ENCODE peak calls at places on chromosomes 4 and X, in nine cellular contexts. I is GM23248, D is PC-3, O is A549, Q is fibroblast of lung, G is HepG2, K is mesendoderm, X is neural progenitor cell, R is Karpas-422. P is an unnamed sample.

GRCh38 chr4:113153529-113154101 is 104.2 kb downstream of the ANK2 start:
- DNase-seq in R (no peak), X (no peak), K (no peak), I (peak; percentile 12), G (peak; percentile 75), Q (no peak), O (no peak), D (peak; percentile 51), P (no peak)

GRCh38 chr4:8274772-8275241 is 5.3 kb downstream of the HTRA3 start:
- DNase-seq in K (no peak), D (no peak), I (peak; percentile 99), O (no peak), G (no peak), Q (peak; percentile 90), R (no peak), X (peak; percentile 95), P (peak; percentile 67)

GRCh38 chrX:113514906-113515305 is 674.3 kb upstream of the AMOT start:
- DNase-seq in O (no peak), X (no peak), D (no peak), I (no peak), G (peak; percentile 47), K (peak; percentile 0), R (no peak), Q (no peak), P (no peak)

GRCh38 chr4:6408263-6408662 is 64.2 kb downstream of the PPP2R2C start:
- DNase-seq in G (no peak), R (peak; percentile 74), Q (no peak), X (no peak), K (peak; percentile 64), D (no peak), O (no peak), I (no peak), P (no peak)

GRCh38 chr4:24770111-24770584 is 25.2 kb upstream of the SOD3 start:
- DNase-seq in G (no peak), X (peak; percentile 24), R (no peak), D (peak; percentile 76), K (peak; percentile 26), O (no peak), Q (peak; percentile 98), I (peak; percentile 92), P (no peak)

GRCh38 chrX:51456814-51457213 is 39.6 kb downstream of the NUDT11 start:
- DNase-seq in I (peak; percentile 2), X (peak; percentile 24), K (peak; percentile 74), D (peak; percentile 40), R (peak; percentile 51), G (peak; percentile 0), O (no peak), Q (peak; percentile 1), P (no peak)

GRCh38 chr4:15354790-15355418 is 72.9 kb upstream of the C1QTNF7 start:
- DNase-seq in R (no peak), G (no peak), D (no peak), X (no peak), Q (no peak), O (no peak), K (no peak), I (no peak), P (no peak)

GRCh38 chrX:651922-652775 is 21.6 kb downstream of the SHOX start:
- DNase-seq in K (no peak), G (no peak), Q (no peak), R (no peak), I (no peak), X (peak; percentile 1), D (no peak), O (no peak), P (no peak)

GRCh38 chrX:149570668-149571067 is 16.6 kb downstream of the MAGEA9B start:
- DNase-seq in G (no peak), R (peak; percentile 25), Q (peak; percentile 39), I (peak; percentile 74), K (peak; percentile 28), O (no peak), X (no peak), D (peak; percentile 50), P (no peak)

GRCh38 chrX:72255445-72255844 is 16.6 kb upstream of the ERCC6L start:
- DNase-seq in Q (no peak), X (peak; percentile 46), O (no peak), D (no peak), K (no peak), I (no peak), G (no peak), R (no peak), P (no peak)

GRCh38 chr4:152278505-152279301 is 257.2 kb downstream of the FBXW7 start:
- DNase-seq in G (no peak), K (peak; percentile 55), R (no peak), O (no peak), I (no peak), X (no peak), D (no peak), Q (no peak), P (no peak)

GRCh38 chr4:1235381-1236102 is 13.4 kb downstream of the CTBP1 start:
- DNase-seq in I (no peak), X (no peak), K (no peak), O (no peak), Q (no peak), R (no peak), G (no peak), D (no peak), P (no peak)

GRCh38 chr4:97646997-97647396 is 496.3 kb downstream of the STPG2 start:
- DNase-seq in I (no peak), R (no peak), K (no peak), Q (peak; percentile 58), O (no peak), G (no peak), D (peak; percentile 42), X (no peak), P (no peak)

GRCh38 chrX:80648023-80648422 is 161.7 kb downstream of the BRWD3 start:
- DNase-seq in R (peak; percentile 51), X (peak; percentile 4), Q (no peak), O (peak; percentile 3), I (peak; percentile 14), K (peak; percentile 11), D (peak; percentile 22), G (no peak), P (peak; percentile 0)

GRCh38 chrX:107445636-107446035 is 3.8 kb upstream of the FRMPD3 start:
- DNase-seq in Q (no peak), O (no peak), R (no peak), K (no peak), I (no peak), X (no peak), D (no peak), G (no peak), P (no peak)

GRCh38 chrX:107440187-107440586 is 9.3 kb upstream of the FRMPD3 start:
- DNase-seq in X (no peak), I (no peak), K (no peak), Q (no peak), D (no peak), G (no peak), O (no peak), R (peak; percentile 76), P (no peak)

GRCh38 chrX:107442914-107443527 is 6.4 kb upstream of the FRMPD3 start:
- DNase-seq in O (no peak), I (no peak), D (peak; percentile 65), X (no peak), K (no peak), G (no peak), R (no peak), Q (no peak), P (no peak)

GRCh38 chrX:107445146-107445545 is 4.3 kb upstream of the FRMPD3 start:
- DNase-seq in O (no peak), K (no peak), I (no peak), R (no peak), D (no peak), X (peak; percentile 18), G (no peak), Q (no peak), P (no peak)

GRCh38 chrX:107440692-107441091 is 8.8 kb upstream of the FRMPD3 start:
- DNase-seq in R (no peak), K (no peak), Q (no peak), X (no peak), I (no peak), G (no peak), O (no peak), D (no peak), P (no peak)
- H3K4me1 ChIP-seq in R (peaks cover 48% of the 10 kb centered on the region), K (no peaks in the 10 kb centered on the region), Q (no peaks in the 10 kb centered on the region), X (peaks cover 4% of the 10 kb centered on the region), I (no peaks in the 10 kb centered on the region), G (no peaks in the 10 kb centered on the region), O (no peaks in the 10 kb centered on the region), D (peaks cover 10% of the 10 kb centered on the region), P (peaks cover 2% of the 10 kb centered on the region)

GRCh38 chr4:80172203-80172602 is 25.1 kb upstream of the PRDM8 start:
- DNase-seq in I (peak; percentile 22), X (no peak), K (no peak), R (no peak), O (no peak), D (no peak), G (no peak), Q (no peak), P (no peak)

GRCh38 chr4:80171251-80171650 is 26.1 kb upstream of the PRDM8 start:
- DNase-seq in X (no peak), O (no peak), R (no peak), K (peak; percentile 10), I (peak; percentile 92), G (no peak), D (no peak), Q (peak; percentile 81), P (no peak)

GRCh38 chr4:80173387-80173786 is 23.9 kb upstream of the PRDM8 start:
- DNase-seq in R (no peak), K (no peak), X (peak; percentile 32), Q (peak; percentile 89), G (no peak), O (no peak), I (peak; percentile 96), D (peak; percentile 74), P (no peak)

GRCh38 chr4:80171656-80172055 is 25.6 kb upstream of the PRDM8 start:
- DNase-seq in K (no peak), Q (peak; percentile 35), D (no peak), R (no peak), G (no peak), I (no peak), O (no peak), X (no peak), P (no peak)

DNA sequence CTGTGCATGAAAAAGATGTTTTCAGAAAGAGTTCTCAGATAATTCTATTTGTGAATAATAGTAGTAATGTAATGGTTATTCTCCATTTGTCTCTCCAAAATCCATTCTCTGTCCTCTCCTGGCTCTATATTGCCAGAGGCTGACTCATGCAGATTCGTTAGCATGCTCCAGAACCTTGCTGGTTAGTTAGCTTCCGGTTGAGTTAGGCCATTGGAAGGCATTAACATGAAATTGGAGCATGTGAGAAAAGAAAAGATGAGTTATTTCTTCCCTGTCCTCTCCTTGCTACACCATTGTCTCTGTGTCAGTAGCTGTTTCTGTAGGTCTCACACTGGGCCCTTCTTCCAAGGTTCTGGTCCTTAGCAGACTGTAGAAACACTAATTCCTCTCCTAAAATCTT is 23.5 kb upstream of the PRDM8 start:
- DNase-seq in D (no peak), R (no peak), X (no peak), Q (peak; percentile 77), I (peak; percentile 94), K (peak; percentile 7), O (no peak), G (no peak), P (no peak)
- H3K4me2 ChIP-seq in D (peak overlapping the region; percentile 2), R (no peak overlapping the region), X (no peak overlapping the region), Q (no peak overlapping the region), I (peak overlapping the region; percentile 64), K (no peak overlapping the region), O (no peak overlapping the region), G (no peak overlapping the region), P (no peak overlapping the region)

GRCh38 chr4:3192188-3192587 is 56.8 kb upstream of the MSANTD1 start:
- DNase-seq in D (no peak), O (no peak), R (no peak), I (no peak), Q (no peak), X (no peak), G (no peak), K (no peak), P (no peak)
- H3K4me1 ChIP-seq in D (no peaks in the 10 kb centered on the region), O (no peaks in the 10 kb centered on the region), R (peaks cover 5% of the 10 kb centered on the region), I (no peaks in the 10 kb centered on the region), Q (no peaks in the 10 kb centered on the region), X (no peaks in the 10 kb centered on the region), G (peaks cover 11% of the 10 kb centered on the region), K (no peaks in the 10 kb centered on the region), P (no peaks in the 10 kb centered on the region)

GRCh38 chr4:112053825-112054224 is 91.4 kb upstream of the FAM241A start:
- DNase-seq in O (no peak), R (no peak), D (no peak), Q (no peak), X (no peak), G (no peak), K (peak; percentile 48), I (no peak), P (no peak)
- H3K4me2 ChIP-seq in O (no peak overlapping the region), R (no peak overlapping the region), D (no peak overlapping the region), Q (no peak overlapping the region), X (no peak overlapping the region), G (no peak overlapping the region), K (no peak overlapping the region), I (no peak overlapping the region), P (no peak overlapping the region)

P was measured in neuronal stem cell.